ENCODE peak calls at places on chromosomes 16 and 17, in nine cellular contexts. Z, Y, C, W, V, G, K, F and T are unnamed samples. For H3K9me3, the result is how much of the 10 kb centered on the place peaks cover.

GRCh38 chr17:45451131-45451530 is 18.5 kb upstream of the ARHGAP27 start:
- DNase-seq in Z (no peak), Y (no peak), C (no peak), W (no peak), V (peak), G (no peak), K (no peak), F (no peak), T (no peak)

GRCh38 chr17:76090517-76091135 is 11.6 kb downstream of the ZACN start:
- DNase-seq in Z (no peak), Y (no peak), C (no peak), W (no peak), V (no peak), G (no peak), K (no peak), F (no peak), T (no peak)

GRCh38 chr17:80941171-80941570 is 50.5 kb upstream of the CHMP6 start:
- DNase-seq in Z (no peak), Y (no peak), C (peak), W (no peak), V (peak), G (no peak), K (no peak), F (no peak), T (no peak)

GRCh38 chr16:78918805-78919204 is 681.7 kb downstream of the MAF start:
- DNase-seq in Z (no peak), Y (no peak), C (no peak), W (no peak), V (no peak), G (no peak), K (no peak), F (no peak), T (no peak)

GRCh38 chr17:73986641-73987177 is 216.8 kb upstream of the RPL38 start:
- DNase-seq in Z (no peak), Y (no peak), C (no peak), W (no peak), V (peak), G (no peak), K (no peak), F (no peak), T (no peak)

GRCh38 chr16:81590714-81591537 is 146.3 kb downstream of the CMIP start:
- DNase-seq in Z (no peak), Y (no peak), C (no peak), W (no peak), V (no peak), G (no peak), K (no peak), F (no peak), T (no peak)

GRCh38 chr17:82371333-82372062 is at the start of gene UTS2R:
- DNase-seq in Z (no peak), Y (no peak), C (no peak), W (no peak), V (no peak), G (no peak), K (no peak), F (no peak), T (no peak)

GRCh38 chr17:66449418-66449977 is 147.1 kb downstream of the PRKCA start:
- DNase-seq in Z (no peak), Y (no peak), C (no peak), W (no peak), V (no peak), G (no peak), K (no peak), F (no peak), T (no peak)

GRCh38 chr17:32341141-32341856 is 674 bp downstream of the C17orf75 start:
- DNase-seq in Z (no peak), Y (peak), C (no peak), W (peak), V (no peak), G (no peak), K (peak), F (peak), T (no peak)

GRCh38 chr17:63998721-63999679 is 849 bp downstream of the PRR29 start:
- DNase-seq in Z (no peak), Y (no peak), C (no peak), W (no peak), V (peak), G (no peak), K (no peak), F (no peak), T (peak)

GRCh38 chr17:76382803-76383644 is 1.4 kb upstream of the SPHK1 start:
- DNase-seq in Z (no peak), Y (no peak), C (no peak), W (peak), V (peak), G (no peak), K (peak), F (peak), T (peak)

GRCh38 chr16:2969545-2970521 is 685 bp downstream of the PAQR4 start:
- DNase-seq in Z (no peak), Y (peak), C (peak), W (peak), V (peak), G (peak), K (peak), F (peak), T (no peak)

GRCh38 chr16:69651217-69651616 is 75.1 kb downstream of the NQO1 start:
- DNase-seq in Z (no peak), Y (no peak), C (no peak), W (no peak), V (no peak), G (no peak), K (no peak), F (no peak), T (no peak)

GRCh38 chr16:66432429-66432828 is 5.3 kb downstream of the BEAN1 start:
- DNase-seq in Z (no peak), Y (no peak), C (no peak), W (no peak), V (no peak), G (no peak), K (no peak), F (no peak), T (peak)

GRCh38 chr17:75672011-75672410 is 4.9 kb downstream of the SAP30BP start:
- DNase-seq in Z (no peak), Y (no peak), C (no peak), W (no peak), V (peak), G (no peak), K (no peak), F (no peak), T (no peak)

GRCh38 chr17:76868669-76869208 is 535 bp downstream of the MGAT5B start:
- DNase-seq in Z (no peak), Y (no peak), C (no peak), W (no peak), V (no peak), G (no peak), K (peak), F (no peak), T (no peak)

GRCh38 chr16:12330977-12331376 is 354.4 kb downstream of the SNX29 start:
- DNase-seq in Z (no peak), Y (no peak), C (no peak), W (no peak), V (no peak), G (no peak), K (no peak), F (no peak), T (no peak)

GRCh38 chr16:19846421-19846820 is 38.2 kb downstream of the GPRC5B start:
- DNase-seq in Z (no peak), Y (no peak), C (no peak), W (no peak), V (no peak), G (no peak), K (no peak), F (no peak), T (no peak)

GRCh38 chr16:69179255-69180010 is 7.5 kb upstream of the SNTB2 start:
- DNase-seq in Z (peak), Y (no peak), C (peak), W (no peak), V (no peak), G (no peak), K (peak), F (peak), T (no peak)

GRCh38 chr16:30907064-30907463 is 10.7 kb downstream of the CTF1 start:
- DNase-seq in Z (no peak), Y (no peak), C (no peak), W (no peak), V (no peak), G (no peak), K (no peak), F (no peak), T (no peak)

GRCh38 chr16:75035410-75035968 is 36.7 kb downstream of the ZNRF1 start:
- DNase-seq in Z (no peak), Y (no peak), C (no peak), W (no peak), V (no peak), G (no peak), K (no peak), F (no peak), T (no peak)

GRCh38 chr17:68382582-68383085 is 74.7 kb downstream of the WIPI1 start:
- DNase-seq in Z (no peak), Y (no peak), C (no peak), W (no peak), V (no peak), G (no peak), K (no peak), F (no peak), T (no peak)

GRCh38 chr16:16073884-16074781 is 124.7 kb downstream of the ABCC1 start:
- DNase-seq in Z (no peak), Y (no peak), C (no peak), W (no peak), V (no peak), G (no peak), K (peak), F (peak), T (no peak)

DNA sequence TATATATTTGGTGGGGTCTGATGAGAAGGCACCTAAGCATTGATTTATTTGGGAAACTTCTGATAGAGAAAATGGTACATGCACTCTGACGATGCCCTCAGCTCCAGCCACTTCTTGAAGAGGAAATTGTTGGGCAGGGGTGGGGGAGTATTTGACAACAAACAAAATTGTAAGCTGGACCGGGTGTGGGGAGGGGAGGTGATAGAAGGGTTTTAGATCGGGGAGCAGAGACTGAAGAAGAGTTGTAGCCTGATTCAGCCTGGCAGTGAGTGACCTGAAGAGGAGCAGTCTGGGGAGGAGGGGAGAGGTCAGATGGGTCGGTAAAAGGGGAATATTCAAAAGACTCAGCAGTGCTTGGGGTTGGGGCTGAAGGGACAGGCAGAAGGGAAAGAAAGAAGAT is 2284.7 kb downstream of the TP53TG3F start:
- DNase-seq in Z (no peak), Y (no peak), C (no peak), W (no peak), V (no peak), G (no peak), K (no peak), F (no peak), T (no peak)
- H3K9me3 ChIP-seq in Z (under half), Y (under half), C (under half), W (half or more), V (under half), G (under half), K (under half), F (under half), T (under half)

DNA sequence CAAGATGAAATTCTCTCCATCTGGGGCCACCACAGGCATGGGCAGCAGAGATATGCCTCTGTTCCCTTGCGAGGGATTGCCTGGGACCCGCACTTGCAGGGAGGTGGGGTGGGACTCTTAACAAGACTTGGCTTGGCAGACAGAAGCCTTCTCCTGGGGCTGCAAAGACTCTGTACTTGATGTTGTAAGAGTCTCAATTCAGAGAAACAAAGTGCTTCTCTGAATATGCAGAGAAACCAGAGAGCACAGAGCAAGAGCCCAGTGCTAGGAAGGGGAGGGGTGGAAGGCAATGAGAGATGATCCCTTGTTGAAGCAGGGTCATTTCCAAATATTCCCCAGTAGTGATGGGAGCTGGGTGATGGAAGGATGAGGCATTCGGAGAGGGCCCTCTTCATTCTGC is 2.2 kb downstream of the MMP28 start:
- DNase-seq in Z (no peak), Y (no peak), C (no peak), W (no peak), V (no peak), G (no peak), K (no peak), F (no peak), T (no peak)
- H3K4me3 ChIP-seq in Z (no peak), Y (no peak), C (peak), W (no peak), V (no peak), G (no peak), K (no peak), F (no peak), T (no peak)

GRCh38 chr16:9323170-9323569 is 231.7 kb downstream of the HAPSTR1 start:
- DNase-seq in Z (no peak), Y (no peak), C (no peak), W (no peak), V (no peak), G (no peak), K (no peak), F (peak), T (no peak)
- H3K9me3 ChIP-seq in Z (under half), Y (under half), C (under half), W (under half), V (under half), G (under half), K (under half), F (under half), T (under half)

GRCh38 chr16:28495098-28495793 is 803 bp downstream of the APOBR start:
- DNase-seq in Z (no peak), Y (no peak), C (no peak), W (no peak), V (peak), G (no peak), K (no peak), F (no peak), T (no peak)
- H3K4me3 ChIP-seq in Z (peak), Y (peak), C (peak), W (peak), V (peak), G (peak), K (no peak), F (no peak), T (peak)